ENCODE peak calls at places on chromosomes 6 and 20, in ten cellular contexts. L is coronary artery; K is mucosa of descending colon; H is AG09309; M is activated CD8-positive, alpha-beta T cell treated with anti-CD3 and anti-CD28 coated beads for 36 hours; E is cardiac fibroblast; W is AG04449; V is psoas muscle; Z is lower lobe of right lung; I is activated CD4-positive, alpha-beta T cell treated with anti-CD3 and anti-CD28 coated beads for 24 hours. B is an unnamed sample.

GRCh38 chr20:20466341-20466879 is 98.5 kb downstream of the INSM1 start:
- DNase-seq in L (no peak), K (no peak), H (peak), M (peak), E (peak), W (peak), V (no peak), Z (no peak), I (no peak), B (no peak)

GRCh38 chr20:47785321-47785899 is at the start of gene SULF2:
- DNase-seq in L (no peak), K (peak), H (no peak), M (no peak), E (no peak), W (no peak), V (peak), Z (no peak), I (no peak), B (no peak)

GRCh38 chr20:56631990-56632327 is 2.9 kb downstream of the TFAP2C start:
- DNase-seq in L (no peak), K (no peak), H (no peak), M (no peak), E (no peak), W (no peak), V (no peak), Z (no peak), I (no peak), B (no peak)

GRCh38 chr6:73640179-73640750 is 13.5 kb downstream of the SLC17A5 start:
- DNase-seq in L (no peak), K (no peak), H (no peak), M (no peak), E (no peak), W (no peak), V (no peak), Z (no peak), I (no peak), B (no peak)

GRCh38 chr20:652611-653109 is 340 bp downstream of the SRXN1 start:
- DNase-seq in L (no peak), K (peak), H (no peak), M (peak), E (peak), W (no peak), V (no peak), Z (peak), I (no peak), B (no peak)

GRCh38 chr6:55950071-55950814 is 74.9 kb upstream of the BMP5 start:
- DNase-seq in L (no peak), K (no peak), H (no peak), M (no peak), E (no peak), W (no peak), V (peak), Z (no peak), I (no peak), B (no peak)

GRCh38 chr20:23086056-23086551 is at the start of gene CD93:
- DNase-seq in L (no peak), K (no peak), H (no peak), M (peak), E (peak), W (no peak), V (no peak), Z (peak), I (no peak), B (no peak)

GRCh38 chr20:330233-331149 is 5.1 kb downstream of the SOX12 start:
- DNase-seq in L (no peak), K (peak), H (no peak), M (peak), E (peak), W (no peak), V (peak), Z (no peak), I (no peak), B (peak)

GRCh38 chr6:84615113-84615850 is 149.1 kb downstream of the TBX18 start:
- DNase-seq in L (no peak), K (no peak), H (no peak), M (no peak), E (no peak), W (no peak), V (no peak), Z (no peak), I (no peak), B (no peak)

GRCh38 chr20:17504898-17505663 is 26.1 kb downstream of the BFSP1 start:
- DNase-seq in L (peak), K (peak), H (no peak), M (no peak), E (peak), W (no peak), V (peak), Z (peak), I (no peak), B (peak)